ENCODE peak calls at places on chromosome 6, in four cellular contexts. D, Y, U and B are unnamed samples.

GRCh38 chr6:93323630-93324029 is 95.7 kb downstream of the EPHA7 start:
- DNase-seq in U (no peak), Y (no peak), D (no peak), B (no peak)

GRCh38 chr6:158766621-158767435 is 52.3 kb downstream of the EZR start:
- DNase-seq in D (no peak), Y (no peak), U (peak), B (no peak)

GRCh38 chr6:134686071-134686470 is 263.8 kb downstream of the ALDH8A1 start:
- DNase-seq in U (no peak), Y (no peak), D (no peak), B (no peak)

GRCh38 chr6:48061630-48062029 is 49.4 kb downstream of the PTCHD4 start:
- DNase-seq in D (no peak), U (no peak), Y (no peak), B (no peak)

GRCh38 chr6:169370054-169370453 is 116.4 kb upstream of the THBS2 start:
- DNase-seq in D (no peak), U (no peak), Y (no peak), B (no peak)

GRCh38 chr6:168219167-168219566 is 100.4 kb downstream of the DACT2 start:
- DNase-seq in U (no peak), D (no peak), Y (no peak), B (no peak)

GRCh38 chr6:15658345-15658744 is 4.5 kb downstream of the DTNBP1 start:
- DNase-seq in Y (no peak), D (no peak), U (no peak), B (no peak)

GRCh38 chr6:17666646-17667045 is 40.1 kb downstream of the NUP153 start:
- DNase-seq in D (no peak), U (no peak), Y (no peak), B (no peak)

GRCh38 chr6:56370591-56371198 is 123.3 kb upstream of the COL21A1 start:
- DNase-seq in Y (peak), D (peak), U (no peak), B (no peak)

GRCh38 chr6:2232445-2232844 is 13.0 kb downstream of the GMDS start:
- DNase-seq in U (no peak), Y (no peak), D (no peak), B (no peak)

GRCh38 chr6:37913210-37913609 is 93.7 kb downstream of the ZFAND3 start:
- DNase-seq in U (no peak), Y (no peak), D (no peak), B (no peak)

GRCh38 chr6:163320804-163321203 is 93.7 kb upstream of the QKI start:
- DNase-seq in U (no peak), Y (no peak), D (no peak), B (no peak)

DNA sequence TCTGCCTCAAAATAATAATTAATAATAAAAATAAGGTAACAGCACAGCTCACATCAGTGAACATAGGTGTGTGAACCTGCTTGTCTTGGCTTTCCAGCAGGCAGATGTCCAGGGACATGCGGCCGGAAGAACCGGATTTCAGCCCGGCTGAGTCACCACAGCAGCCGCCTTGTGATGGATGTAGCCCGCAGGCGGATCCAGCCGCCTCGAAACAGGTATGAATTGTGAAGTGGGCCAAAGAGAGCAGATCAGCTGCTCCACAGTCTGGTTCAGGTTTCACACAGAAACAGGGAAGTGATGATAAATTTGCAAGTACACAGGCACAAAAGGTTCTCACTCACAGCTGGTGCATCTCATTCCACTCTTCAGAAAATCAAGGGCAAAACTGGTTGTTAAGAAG is 55.1 kb downstream of the ID4 start:
- DNase-seq in D (peak), Y (no peak), U (no peak), B (peak)
- TF ChIP-seq POLR2A in D (no peak), Y (no peak), U (no peak), B (no peak)

DNA sequence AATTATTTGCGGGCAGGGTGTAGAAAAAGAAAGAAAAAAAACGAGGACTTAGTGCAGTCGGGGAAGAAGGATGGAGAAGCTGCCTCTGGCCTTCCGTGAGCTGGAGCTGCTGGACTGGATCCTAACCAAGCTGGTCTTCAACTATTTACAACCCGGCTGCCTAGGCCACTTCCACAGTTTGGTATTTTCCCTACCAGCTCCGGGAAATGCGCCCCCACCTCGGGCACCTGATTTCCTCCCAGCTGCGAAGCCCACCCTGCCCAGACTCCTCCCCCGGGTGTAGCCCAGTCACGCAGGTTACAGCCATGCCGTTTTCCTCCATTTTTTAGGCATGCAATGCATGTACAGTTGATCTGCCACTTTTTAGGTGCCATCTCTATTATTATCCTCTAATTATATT is 21.2 kb downstream of the THEMIS start:
- DNase-seq in D (peak), U (peak), Y (no peak), B (no peak)
- TF ChIP-seq POLR2A in D (no peak), U (no peak), Y (no peak), B (no peak)

GRCh38 chr6:31658158-31658688 is 2.4 kb downstream of the C6orf47 start:
- DNase-seq in D (no peak), Y (no peak), U (no peak), B (no peak)
- TF ChIP-seq POLR2A in D (no peak), Y (no peak), U (no peak), B (no peak)

DNA sequence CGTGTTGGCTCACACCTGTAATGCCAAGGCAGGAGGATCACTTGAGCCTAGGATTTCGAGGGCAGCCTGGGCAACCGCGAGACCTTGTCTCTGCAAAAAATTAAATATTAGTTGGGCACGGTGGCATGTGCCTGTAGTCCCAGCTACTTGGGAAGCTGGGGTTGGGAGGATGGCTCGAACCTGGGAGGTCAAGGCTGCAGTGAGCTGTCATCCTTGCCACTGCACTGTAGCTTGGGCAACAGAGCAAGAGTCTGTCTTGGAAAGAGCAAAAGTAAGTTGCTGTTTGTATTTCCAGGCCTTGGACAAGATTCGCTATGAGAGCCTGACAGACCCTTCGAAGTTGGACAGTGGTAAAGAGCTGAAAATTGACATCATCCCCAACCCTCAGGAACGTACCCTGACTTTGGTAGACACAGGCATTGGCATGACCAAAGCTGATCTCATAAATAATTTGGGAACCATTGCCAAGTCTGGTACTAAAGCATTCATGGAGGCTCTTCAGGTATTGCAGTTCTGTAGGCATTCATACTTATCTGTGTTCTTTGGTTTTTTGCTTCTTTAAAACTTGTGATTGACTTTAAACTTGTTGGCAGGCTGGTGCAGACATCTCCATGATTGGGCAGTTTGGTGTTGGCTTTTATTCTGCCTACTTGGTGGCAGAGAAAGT is 2.3 kb downstream of the HSP90AB1 start:
- DNase-seq in Y (no peak), D (no peak), U (no peak), B (no peak)
- TF ChIP-seq POLR2A in Y (no peak), D (no peak), U (no peak), B (no peak)

GRCh38 chr6:42569102-42570028 is 5.5 kb downstream of the UBR2 start:
- DNase-seq in D (no peak), U (no peak), Y (no peak), B (no peak)

GRCh38 chr6:42563697-42564495 is at the start of gene UBR2:
- DNase-seq in Y (peak), D (peak), U (peak), B (peak)

GRCh38 chr6:42562788-42563187 is 1.0 kb upstream of the UBR2 start:
- DNase-seq in Y (no peak), U (no peak), D (no peak), B (no peak)

GRCh38 chr6:42564496-42564890 is 664 bp downstream of the UBR2 start:
- DNase-seq in U (no peak), D (no peak), Y (no peak), B (no peak)

GRCh38 chr6:42566614-42567208 is 2.9 kb downstream of the UBR2 start:
- DNase-seq in Y (no peak), U (no peak), D (no peak), B (no peak)
- TF ChIP-seq POLR2A in Y (no peak), U (no peak), D (no peak), B (no peak)

GRCh38 chr6:138293996-138294395 is 75.7 kb upstream of the PBOV1 start:
- DNase-seq in U (no peak), D (no peak), Y (no peak), B (no peak)

GRCh38 chr6:138293428-138293827 is 75.1 kb upstream of the PBOV1 start:
- DNase-seq in Y (no peak), D (no peak), U (no peak), B (no peak)

GRCh38 chr6:138291849-138292181 is 73.5 kb upstream of the PBOV1 start:
- DNase-seq in U (no peak), D (no peak), Y (no peak), B (no peak)

GRCh38 chr6:138291036-138291848 is 73.0 kb upstream of the PBOV1 start:
- DNase-seq in Y (no peak), U (no peak), D (no peak), B (no peak)

DNA sequence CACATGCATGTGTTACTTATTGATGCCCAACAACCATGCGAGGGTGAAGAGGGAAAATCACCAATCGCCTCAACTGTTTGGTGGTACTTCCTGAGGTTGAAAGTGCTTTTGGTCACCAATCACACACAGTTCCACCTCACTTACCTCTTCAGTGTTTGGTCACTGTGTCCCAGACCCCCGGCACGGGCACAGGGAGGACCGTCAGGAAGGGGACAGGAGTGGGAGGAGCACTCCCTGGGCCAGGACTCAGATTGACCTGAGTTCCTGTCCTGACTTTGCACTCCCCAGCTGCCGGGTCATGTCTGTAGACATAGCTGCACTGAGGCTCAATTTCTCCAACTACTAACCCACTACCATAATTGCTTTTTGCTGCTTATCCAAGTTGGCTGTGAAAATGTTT is 74.2 kb upstream of the PBOV1 start:
- DNase-seq in D (no peak), Y (no peak), U (no peak), B (no peak)
- TF ChIP-seq POLR2A in D (no peak), Y (no peak), U (no peak), B (no peak)

GRCh38 chr6:136783495-136784270 is 8.6 kb downstream of the MAP3K5 start:
- DNase-seq in D (no peak), Y (no peak), U (no peak), B (peak)
- TF ChIP-seq POLR2A in D (no peak), Y (no peak), U (no peak), B (no peak)